ENCODE peak calls at places on chromosomes 13 and 19, in four cellular contexts. E is activated T-helper 9 cell treated with anti-CD3 and anti-CD28 coated beads, Interleukin-2, amount 50 U/mL, for 16 hours; G is activated CD8-positive, alpha-beta memory T cell treated with anti-CD3 and anti-CD28 coated beads for 1 hour; S is stimulated activated CD4-positive, alpha-beta T cell treated with anti-CD3 and anti-CD28 coated beads, Interleukin-15, amount 100 ng/mL, for 1 hour. T is an unnamed sample.

GRCh38 chr19:2171349-2172145 is 7.8 kb downstream of the DOT1L start:
- DNase-seq in S (peak), G (peak), E (peak), T (peak)

GRCh38 chr19:47253467-47253881 is 2.9 kb upstream of the CCDC9 start:
- DNase-seq in S (no peak), E (no peak), G (no peak), T (no peak)

GRCh38 chr19:4375620-4376228 is 24.6 kb downstream of the SH3GL1 start:
- DNase-seq in G (no peak), S (no peak), E (no peak), T (no peak)

GRCh38 chr13:43472344-43472743 is 314.4 kb downstream of the ENOX1 start:
- DNase-seq in G (no peak), S (no peak), E (no peak), T (no peak)

GRCh38 chr13:98173431-98173921 is 3.6 kb downstream of the RNF113B start:
- DNase-seq in S (no peak), G (no peak), E (no peak), T (no peak)

GRCh38 chr19:42555317-42555716 is 27.0 kb upstream of the CEACAM1 start:
- DNase-seq in G (no peak), E (no peak), S (no peak), T (no peak)

GRCh38 chr19:4913996-4914735 is 4.9 kb downstream of the UHRF1 start:
- DNase-seq in S (no peak), G (no peak), E (no peak), T (no peak)

GRCh38 chr19:18098891-18099622 is 1.5 kb downstream of the MAST3 start:
- DNase-seq in S (no peak), E (no peak), G (no peak), T (no peak)

GRCh38 chr13:96988441-96988840 is 5.8 kb downstream of the OXGR1 start:
- DNase-seq in E (no peak), S (no peak), G (no peak), T (no peak)

GRCh38 chr13:94009696-94010095 is 469.8 kb downstream of the DCT start:
- DNase-seq in E (no peak), S (no peak), G (no peak), T (no peak)

GRCh38 chr13:28239374-28239773 is 101.0 kb downstream of the PAN3 start:
- DNase-seq in G (no peak), E (no peak), S (no peak), T (no peak)

GRCh38 chr19:35710784-35711723 is 6.7 kb downstream of the ZBTB32 start:
- DNase-seq in G (no peak), S (no peak), E (peak), T (peak)

GRCh38 chr13:64029343-64030093 is 2613.9 kb upstream of the PCDH20 start:
- DNase-seq in S (no peak), G (no peak), E (no peak), T (no peak)

GRCh38 chr13:36377822-36378480 is 31.8 kb upstream of the SPART start:
- DNase-seq in E (no peak), G (no peak), S (no peak), T (no peak)

GRCh38 chr19:32238076-32238475 is 107.3 kb upstream of the ZNF507 start:
- DNase-seq in S (no peak), E (no peak), G (no peak), T (no peak)

GRCh38 chr19:42596391-42597071 is 1.8 kb upstream of the CEACAM8 start:
- DNase-seq in G (peak), E (peak), S (peak), T (peak)

GRCh38 chr13:77767413-77767812 is 69.9 kb downstream of the SLAIN1 start:
- DNase-seq in S (no peak), E (no peak), G (no peak), T (no peak)

GRCh38 chr19:30281903-30282302 is 90.3 kb upstream of the ZNF536 start:
- DNase-seq in S (no peak), G (no peak), E (no peak), T (no peak)

T was measured in activated CD4-positive, CD25-positive, alpha-beta regulatory T cell treated with anti-CD3 and anti-CD28 coated beads, Interleukin-2, amount 50 U/mL, for 16 hours.